ENCODE peak calls at places on chromosome 9, in nine cellular contexts. L is testis, X is heart left ventricle, I is HepG2, U is spleen, S is stomach, Z is esophagus squamous epithelium, V is breast epithelium, M is tibial nerve. A is an unnamed sample. For H3K4me1, the result is how much of the 10 kb centered on the place peaks cover.

GRCh38 chr9:130124471-130124870 is 47.7 kb upstream of the NCS1 start:
- DNase-seq in L (no peak), X (no peak), I (no peak), U (peak), S (no peak), Z (no peak), V (no peak), M (no peak), A (peak)

GRCh38 chr9:99126312-99126711 is 21.4 kb downstream of the TGFBR1 start:
- DNase-seq in L (no peak), X (no peak), I (no peak), U (no peak), S (no peak), Z (no peak), V (no peak), M (no peak), A (no peak)

GRCh38 chr9:93678199-93679019 is 102.0 kb downstream of the PHF2 start:
- DNase-seq in L (peak), X (peak), I (no peak), U (peak), S (peak), Z (no peak), V (peak), M (no peak), A (peak)

GRCh38 chr9:14281136-14281795 is 32.7 kb downstream of the NFIB start:
- DNase-seq in L (no peak), X (no peak), I (no peak), U (no peak), S (no peak), Z (no peak), V (no peak), M (no peak), A (no peak)

GRCh38 chr9:19641046-19641445 is 147.8 kb downstream of the SLC24A2 start:
- DNase-seq in L (no peak), X (no peak), I (no peak), U (no peak), S (no peak), Z (no peak), V (no peak), M (no peak), A (no peak)

GRCh38 chr9:133992780-133993634 is 883 bp upstream of the VAV2 start:
- DNase-seq in L (peak), X (peak), I (peak), U (peak), S (peak), Z (peak), V (peak), M (peak), A (peak)

GRCh38 chr9:117344892-117345660 is 69.8 kb downstream of the ASTN2 start:
- DNase-seq in L (no peak), X (no peak), I (no peak), U (no peak), S (no peak), Z (no peak), V (no peak), M (no peak), A (no peak)

GRCh38 chr9:4301971-4302427 is 2.1 kb upstream of the GLIS3 start:
- DNase-seq in L (peak), X (peak), I (no peak), U (no peak), S (no peak), Z (no peak), V (no peak), M (peak), A (peak)

GRCh38 chr9:16146661-16147060 is 593.8 kb downstream of the CCDC171 start:
- DNase-seq in L (no peak), X (no peak), I (no peak), U (no peak), S (no peak), Z (no peak), V (no peak), M (no peak), A (no peak)

GRCh38 chr9:132694144-132694543 is 23.9 kb downstream of the GTF3C4 start:
- DNase-seq in L (no peak), X (no peak), I (no peak), U (no peak), S (no peak), Z (no peak), V (no peak), M (no peak), A (no peak)

GRCh38 chr9:81824802-81825770 is 103.1 kb upstream of the SPATA31D4 start:
- DNase-seq in L (no peak), X (no peak), I (no peak), U (no peak), S (no peak), Z (no peak), V (no peak), M (no peak), A (no peak)

GRCh38 chr9:16039988-16040761 is 487.3 kb downstream of the CCDC171 start:
- DNase-seq in L (no peak), X (no peak), I (peak), U (no peak), S (no peak), Z (no peak), V (no peak), M (no peak), A (peak)

GRCh38 chr9:100281676-100282387 is 70.9 kb downstream of the TEX10 start:
- DNase-seq in L (no peak), X (no peak), I (no peak), U (no peak), S (no peak), Z (no peak), V (no peak), M (no peak), A (no peak)

GRCh38 chr9:135906291-135907005 is 898 bp downstream of the CAMSAP1 start:
- DNase-seq in L (peak), X (no peak), I (no peak), U (peak), S (no peak), Z (no peak), V (no peak), M (no peak), A (peak)

GRCh38 chr9:132546148-132547051 is 36.0 kb upstream of the BARHL1 start:
- DNase-seq in L (peak), X (peak), I (no peak), U (no peak), S (no peak), Z (no peak), V (no peak), M (no peak), A (no peak)

GRCh38 chr9:90556897-90557296 is 85.7 kb downstream of the DIRAS2 start:
- DNase-seq in L (no peak), X (no peak), I (peak), U (no peak), S (no peak), Z (no peak), V (no peak), M (no peak), A (no peak)

GRCh38 chr9:137244486-137245449 is 3.7 kb downstream of the TUBB4B start:
- DNase-seq in L (no peak), X (no peak), I (no peak), U (no peak), S (no peak), Z (no peak), V (no peak), M (no peak), A (no peak)

GRCh38 chr9:129278391-129279237 is 100.6 kb upstream of the IER5L start:
- DNase-seq in L (peak), X (peak), I (no peak), U (peak), S (peak), Z (no peak), V (peak), M (peak), A (no peak)

GRCh38 chr9:97512966-97513560 is 11.6 kb downstream of the TMOD1 start:
- DNase-seq in L (no peak), X (no peak), I (no peak), U (no peak), S (no peak), Z (no peak), V (no peak), M (no peak), A (no peak)

GRCh38 chr9:104269374-104269773 is 175.3 kb downstream of the SMC2 start:
- DNase-seq in L (no peak), X (no peak), I (no peak), U (no peak), S (no peak), Z (no peak), V (no peak), M (no peak), A (no peak)

GRCh38 chr9:22970434-22970975 is 523.9 kb downstream of the DMRTA1 start:
- DNase-seq in L (no peak), X (no peak), I (no peak), U (no peak), S (no peak), Z (no peak), V (no peak), M (no peak), A (no peak)

GRCh38 chr9:116005267-116005666 is 148.3 kb upstream of the PAPPA start:
- DNase-seq in L (no peak), X (no peak), I (no peak), U (no peak), S (no peak), Z (no peak), V (no peak), M (no peak), A (no peak)

GRCh38 chr9:23596913-23597634 is 229.0 kb downstream of the ELAVL2 start:
- DNase-seq in L (no peak), X (no peak), I (no peak), U (no peak), S (no peak), Z (no peak), V (no peak), M (no peak), A (no peak)

GRCh38 chr9:33048054-33048465 is 23.0 kb downstream of the DNAJA1 start:
- DNase-seq in L (no peak), X (no peak), I (peak), U (no peak), S (no peak), Z (no peak), V (no peak), M (no peak), A (no peak)

GRCh38 chr9:111411266-111411665 is 72.9 kb downstream of the ECPAS start:
- DNase-seq in L (no peak), X (no peak), I (no peak), U (no peak), S (no peak), Z (no peak), V (no peak), M (no peak), A (no peak)

GRCh38 chr9:132881826-132882225 is 3.1 kb downstream of the SPACA9 start:
- DNase-seq in L (no peak), X (no peak), I (no peak), U (peak), S (no peak), Z (no peak), V (no peak), M (no peak), A (no peak)

GRCh38 chr9:70046274-70047070 is 2.8 kb downstream of the MAMDC2 start:
- DNase-seq in L (no peak), X (no peak), I (no peak), U (no peak), S (no peak), Z (no peak), V (no peak), M (no peak), A (no peak)

GRCh38 chr9:37693265-37693664 is 42.5 kb downstream of the FRMPD1 start:
- DNase-seq in L (no peak), X (no peak), I (no peak), U (no peak), S (no peak), Z (no peak), V (no peak), M (no peak), A (no peak)

GRCh38 chr9:93263334-93264229 is 79.6 kb downstream of the WNK2 start:
- DNase-seq in L (peak), X (no peak), I (no peak), U (peak), S (no peak), Z (no peak), V (peak), M (no peak), A (no peak)

GRCh38 chr9:128419061-128419925 is 1.4 kb upstream of the CERCAM start:
- DNase-seq in L (peak), X (no peak), I (no peak), U (no peak), S (no peak), Z (no peak), V (no peak), M (no peak), A (no peak)

GRCh38 chr9:26781906-26782305 is 110.7 kb downstream of the CAAP1 start:
- DNase-seq in L (no peak), X (no peak), I (no peak), U (no peak), S (no peak), Z (no peak), V (no peak), M (no peak), A (no peak)

GRCh38 chr9:19281801-19282200 is 51.3 kb downstream of the DENND4C start:
- DNase-seq in L (no peak), X (no peak), I (no peak), U (no peak), S (no peak), Z (no peak), V (no peak), M (no peak), A (no peak)

GRCh38 chr9:127078336-127078735 is 44.1 kb downstream of the ANGPTL2 start:
- DNase-seq in L (no peak), X (no peak), I (no peak), U (no peak), S (no peak), Z (no peak), V (no peak), M (no peak), A (no peak)

GRCh38 chr9:1907465-1907864 is 107.7 kb upstream of the SMARCA2 start:
- DNase-seq in L (no peak), X (no peak), I (no peak), U (no peak), S (no peak), Z (no peak), V (no peak), M (no peak), A (no peak)

GRCh38 chr9:85703398-85703797 is 38.4 kb downstream of the AGTPBP1 start:
- DNase-seq in L (no peak), X (no peak), I (no peak), U (no peak), S (no peak), Z (no peak), V (no peak), M (no peak), A (no peak)

GRCh38 chr9:34557421-34558321 is 31.9 kb downstream of the CNTFR start:
- DNase-seq in L (no peak), X (no peak), I (no peak), U (peak), S (no peak), Z (no peak), V (no peak), M (no peak), A (no peak)

GRCh38 chr9:80560976-80561375 is 989.2 kb downstream of the TLE4 start:
- DNase-seq in L (no peak), X (no peak), I (no peak), U (no peak), S (no peak), Z (no peak), V (no peak), M (no peak), A (no peak)

GRCh38 chr9:82376677-82377232 is 388.2 kb downstream of the SPATA31D1 start:
- DNase-seq in L (no peak), X (no peak), I (no peak), U (no peak), S (no peak), Z (no peak), V (no peak), M (no peak), A (no peak)

GRCh38 chr9:115071176-115071575 is 46.8 kb downstream of the TNC start:
- DNase-seq in L (no peak), X (no peak), I (no peak), U (no peak), S (no peak), Z (no peak), V (no peak), M (no peak), A (no peak)

GRCh38 chr9:131404581-131404980 is 10.7 kb downstream of the PRRC2B start:
- DNase-seq in L (no peak), X (no peak), I (no peak), U (no peak), S (no peak), Z (no peak), V (no peak), M (no peak), A (no peak)

GRCh38 chr9:131402073-131402472 is 8.2 kb downstream of the PRRC2B start:
- DNase-seq in L (no peak), X (no peak), I (no peak), U (no peak), S (no peak), Z (no peak), V (no peak), M (no peak), A (no peak)

GRCh38 chr9:131404987-131405386 is 11.1 kb downstream of the PRRC2B start:
- DNase-seq in L (peak), X (no peak), I (no peak), U (no peak), S (no peak), Z (no peak), V (no peak), M (no peak), A (no peak)

GRCh38 chr9:131403493-131403773 is 9.5 kb downstream of the PRRC2B start:
- DNase-seq in L (no peak), X (no peak), I (no peak), U (no peak), S (no peak), Z (no peak), V (no peak), M (no peak), A (no peak)

GRCh38 chr9:131402738-131403492 is 9.0 kb downstream of the PRRC2B start:
- DNase-seq in L (peak), X (peak), I (peak), U (peak), S (peak), Z (no peak), V (peak), M (peak), A (peak)
- H3K4me1 ChIP-seq in L (half or more), X (half or more), I (half or more), U (half or more), S (half or more), Z (half or more), V (half or more), M (under half), A (under half)

GRCh38 chr9:21525174-21525573 is 43.1 kb upstream of the IFNE start:
- DNase-seq in L (no peak), X (no peak), I (no peak), U (no peak), S (no peak), Z (no peak), V (no peak), M (no peak), A (no peak)
- TF ChIP-seq POLR2A in L (no peak), X (no peak), I (no peak), U (no peak), S (no peak), Z (no peak), V (no peak), M (no peak), A (no peak)

GRCh38 chr9:120926397-120926928 is at the start of gene TRAF1:
- DNase-seq in L (no peak), X (no peak), I (no peak), U (peak), S (no peak), Z (no peak), V (no peak), M (no peak), A (no peak)
- H3K4me1 ChIP-seq in L (under half), X (under half), I (under half), U (half or more), S (under half), Z (under half), V (under half), M (under half), A (under half)

GRCh38 chr9:88953401-88954029 is 37.8 kb upstream of the S1PR3 start:
- DNase-seq in L (no peak), X (no peak), I (peak), U (no peak), S (no peak), Z (no peak), V (no peak), M (no peak), A (no peak)
- TF ChIP-seq POLR2A in L (no peak), X (no peak), I (no peak), U (no peak), S (no peak), Z (no peak), V (no peak), M (no peak), A (no peak)

DNA sequence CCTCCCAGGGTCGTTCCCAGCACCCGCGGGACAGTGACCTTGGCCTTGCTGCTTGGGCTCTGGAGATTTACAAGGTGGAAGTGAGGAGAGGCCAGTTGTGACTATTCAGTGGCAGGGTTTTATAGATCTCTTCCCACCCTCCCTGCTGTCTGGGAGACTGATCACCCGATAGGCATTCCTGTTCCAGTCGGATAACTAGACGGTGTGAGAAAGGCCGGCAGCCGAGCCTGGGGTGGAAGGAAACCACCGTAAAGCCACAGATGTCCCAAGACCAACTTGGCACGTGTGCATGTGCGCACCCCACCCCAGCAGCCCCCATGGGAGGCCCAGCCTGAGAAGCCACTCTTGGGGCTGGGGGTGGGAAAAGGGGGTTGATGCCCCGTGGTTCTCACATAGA is 225.9 kb downstream of the FANCC start:
- DNase-seq in L (no peak), X (no peak), I (no peak), U (no peak), S (no peak), Z (no peak), V (peak), M (no peak), A (no peak)
- H3K4me1 ChIP-seq in L (under half), X (half or more), I (under half), U (under half), S (half or more), Z (under half), V (under half), M (under half), A (under half)

GRCh38 chr9:124855944-124856773 is 2.9 kb downstream of the WDR38 start:
- DNase-seq in L (no peak), X (no peak), I (peak), U (peak), S (no peak), Z (no peak), V (no peak), M (no peak), A (no peak)
- TF ChIP-seq POLR2A in L (no peak), X (no peak), I (no peak), U (no peak), S (no peak), Z (no peak), V (no peak), M (no peak), A (no peak)

GRCh38 chr9:123662057-123662776 is 267.7 kb downstream of the DENND1A start:
- DNase-seq in L (no peak), X (no peak), I (no peak), U (no peak), S (no peak), Z (no peak), V (no peak), M (no peak), A (no peak)
- H3K4me1 ChIP-seq in L (under half), X (under half), I (under half), U (under half), S (under half), Z (under half), V (under half), M (under half), A (under half)

GRCh38 chr9:78369644-78370219 is 72.8 kb downstream of the PSAT1 start:
- DNase-seq in L (peak), X (peak), I (peak), U (peak), S (peak), Z (no peak), V (no peak), M (peak), A (peak)
- TF ChIP-seq POLR2A in L (no peak), X (no peak), I (no peak), U (no peak), S (no peak), Z (no peak), V (no peak), M (no peak), A (no peak)